ENCODE peak calls at places on chromosome 22, in ten cellular contexts. L is A549, H is psoas muscle, W is spleen, F is progenitor cell of endocrine pancreas, I is BE2C, A is PC-9, P is heart right ventricle, N is lower leg skin, J is astrocyte of the spinal cord. O is an unnamed sample.

GRCh38 chr22:31840581-31840980 is 86.8 kb downstream of the DEPDC5 start:
- DNase-seq in L (no peak), H (no peak), W (no peak), F (no peak), I (no peak), A (no peak), P (no peak), N (no peak), J (no peak), O (no peak)

GRCh38 chr22:36239150-36239400 is 252 bp downstream of the APOL2 start:
- DNase-seq in L (no peak), H (no peak), W (no peak), F (no peak), I (no peak), A (no peak), P (no peak), N (no peak), J (no peak), O (no peak)

GRCh38 chr22:29994941-29995340 is 85.3 kb upstream of the HORMAD2 start:
- DNase-seq in L (peak; percentile 37), H (no peak), W (no peak), F (no peak), I (no peak), A (no peak), P (no peak), N (no peak), J (peak; percentile 27), O (no peak)

GRCh38 chr22:29124777-29125506 is 52.1 kb downstream of the KREMEN1 start:
- DNase-seq in L (no peak), H (no peak), W (no peak), F (no peak), I (no peak), A (no peak), P (no peak), N (peak; percentile 49), J (no peak), O (no peak)

GRCh38 chr22:27629908-27630733 is 171.4 kb downstream of the MN1 start:
- DNase-seq in L (no peak), H (no peak), W (no peak), F (no peak), I (no peak), A (no peak), P (no peak), N (no peak), J (no peak), O (no peak)

GRCh38 chr22:46134111-46134705 is 16.1 kb upstream of the PPARA start:
- DNase-seq in L (no peak), H (no peak), W (no peak), F (no peak), I (no peak), A (no peak), P (no peak), N (no peak), J (no peak), O (no peak)

GRCh38 chr22:40911772-40912171 is 39.4 kb upstream of the RBX1 start:
- DNase-seq in L (no peak), H (no peak), W (no peak), F (no peak), I (no peak), A (no peak), P (no peak), N (no peak), J (no peak), O (no peak)

GRCh38 chr22:31344369-31345330 is 1.5 kb downstream of the PATZ1 start:
- DNase-seq in L (no peak), H (peak; percentile 68), W (peak; percentile 88), F (no peak), I (peak; percentile 37), A (no peak), P (peak; percentile 31), N (peak; percentile 93), J (peak; percentile 61), O (no peak)

GRCh38 chr22:29351891-29352290 is 36.4 kb upstream of the RASL10A start:
- DNase-seq in L (no peak), H (peak; percentile 40), W (peak; percentile 51), F (no peak), I (peak; percentile 85), A (no peak), P (no peak), N (no peak), J (no peak), O (no peak)

DNA sequence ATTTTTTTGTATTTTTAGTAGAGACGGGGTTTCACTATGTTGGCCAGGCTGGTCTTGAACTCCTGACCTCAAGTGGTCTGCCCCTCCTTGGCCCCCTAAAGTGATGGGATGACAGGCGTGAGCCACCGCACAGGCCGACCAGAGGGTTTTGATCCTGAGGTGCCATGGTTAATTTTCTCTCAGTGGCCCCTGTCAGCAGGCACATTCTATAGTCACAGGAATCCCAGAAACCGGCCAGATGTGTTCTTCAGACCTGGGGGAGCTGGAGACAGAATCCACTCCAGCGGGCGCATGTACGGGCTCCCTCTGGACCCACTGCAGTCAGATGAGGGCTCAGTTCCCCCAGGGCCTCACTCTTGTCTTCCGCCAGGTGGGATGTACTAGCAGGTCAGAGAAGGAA is 17.0 kb downstream of the IGLL1 start:
- DNase-seq in L (no peak), H (peak; percentile 2), W (peak; percentile 31), F (no peak), I (no peak), A (no peak), P (no peak), N (peak; percentile 70), J (no peak), O (no peak)
- TF ChIP-seq CTCF in L (no peak), H (no peak), W (no peak), F (no peak), I (no peak), A (no peak), P (no peak), N (no peak), J (no peak), O (no peak)

GRCh38 chr22:25402501-25403283 is 161.8 kb upstream of the GRK3 start:
- DNase-seq in L (no peak), H (no peak), W (no peak), F (no peak), I (no peak), A (no peak), P (no peak), N (no peak), J (no peak), O (peak; percentile 50)

GRCh38 chr22:25404556-25404922 is 159.9 kb upstream of the GRK3 start:
- DNase-seq in L (no peak), H (no peak), W (peak; percentile 84), F (no peak), I (peak; percentile 41), A (no peak), P (peak; percentile 48), N (no peak), J (no peak), O (no peak)

GRCh38 chr22:25403284-25403606 is 161.2 kb upstream of the GRK3 start:
- DNase-seq in L (no peak), H (no peak), W (no peak), F (no peak), I (no peak), A (no peak), P (no peak), N (no peak), J (no peak), O (no peak)

GRCh38 chr22:25404923-25405853 is 159.3 kb upstream of the GRK3 start:
- DNase-seq in L (peak; percentile 42), H (peak; percentile 87), W (peak; percentile 95), F (peak; percentile 48), I (peak; percentile 77), A (peak; percentile 54), P (peak; percentile 89), N (peak; percentile 94), J (peak; percentile 32), O (peak; percentile 57)

DNA sequence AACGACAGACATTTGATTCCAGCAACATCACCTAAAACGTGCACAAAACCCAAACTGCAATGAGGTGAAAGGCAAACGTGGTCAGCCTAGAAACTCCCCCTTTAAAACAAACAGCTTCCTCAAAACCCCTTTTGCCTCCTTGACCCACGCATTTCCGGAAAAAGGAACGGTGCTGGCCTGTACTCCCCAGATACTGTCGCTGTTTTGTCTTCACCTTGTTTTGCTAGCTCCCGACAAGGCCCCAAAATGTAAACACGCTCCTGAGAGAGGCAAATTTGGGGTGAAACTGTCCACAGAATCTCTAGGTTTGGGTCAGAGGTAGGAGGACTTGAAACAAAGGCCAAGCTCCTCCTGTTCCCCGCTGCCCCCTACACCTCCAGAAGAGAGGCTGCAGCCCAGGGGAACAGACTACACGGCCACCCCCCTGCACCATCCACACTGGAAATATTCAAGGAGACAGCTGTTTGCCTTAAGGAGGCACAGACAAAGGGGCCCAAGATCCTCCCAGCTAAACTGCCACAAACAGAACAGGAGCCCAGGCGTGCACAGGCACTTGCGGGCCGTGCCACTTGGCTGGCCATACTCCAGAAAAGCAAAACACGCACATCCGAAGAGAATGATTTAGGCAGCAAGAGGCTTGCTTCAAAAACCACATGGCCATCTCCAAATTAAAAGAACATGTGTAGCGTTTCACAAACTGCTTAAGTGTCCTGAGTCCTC is 160.6 kb upstream of the GRK3 start:
- DNase-seq in L (peak; percentile 29), H (no peak), W (no peak), F (no peak), I (peak; percentile 39), A (no peak), P (no peak), N (no peak), J (peak; percentile 25), O (peak; percentile 31)
- TF ChIP-seq CTCF in L (no peak), H (no peak), W (no peak), F (no peak), I (no peak), A (no peak), P (no peak), N (no peak), J (peak; percentile 23), O (no peak)

DNA sequence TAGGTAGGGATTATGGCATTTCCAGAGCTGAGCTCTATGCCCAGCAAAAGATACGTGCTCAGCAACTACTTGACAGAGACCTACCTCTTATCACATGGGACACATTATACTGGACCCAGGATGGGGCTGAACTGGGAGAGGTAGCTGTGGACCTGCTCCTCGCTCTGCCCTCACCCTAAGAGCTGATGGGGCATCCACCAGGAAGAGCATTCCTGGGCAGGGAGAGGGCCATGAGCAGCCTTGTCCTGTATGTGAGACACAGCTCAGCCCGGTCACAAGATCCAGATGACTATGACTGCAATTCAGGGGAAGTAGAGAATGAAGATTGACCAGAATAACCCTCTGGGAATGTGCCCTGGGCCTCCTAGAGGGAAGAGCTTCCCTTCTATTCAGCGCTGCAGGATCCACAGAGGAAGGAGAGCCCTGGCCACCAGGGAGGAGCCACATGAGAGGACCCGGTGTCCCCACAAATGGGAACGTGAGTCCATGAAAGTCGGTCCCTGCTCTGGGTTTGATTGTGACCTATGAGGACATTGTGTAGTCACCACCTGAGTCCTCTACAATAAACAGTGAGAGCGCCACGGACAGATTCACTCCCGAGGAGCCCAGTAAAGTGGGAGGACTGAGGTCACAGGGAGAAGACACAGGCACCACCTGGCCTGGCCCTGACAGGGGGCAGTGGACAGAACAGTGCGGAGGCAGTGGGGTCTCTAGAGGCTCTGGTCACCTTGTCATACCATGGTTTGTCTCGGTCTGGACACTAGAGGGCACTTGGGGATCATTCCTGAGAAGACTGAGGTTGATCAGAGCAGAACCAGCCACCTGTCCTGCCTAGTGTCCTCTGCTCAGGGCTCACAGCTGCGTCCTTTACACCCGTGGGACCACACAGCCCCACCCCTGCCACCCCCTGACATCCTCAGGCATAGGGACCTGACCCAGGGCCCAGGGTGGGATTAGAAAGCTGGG is 99.5 kb downstream of the ZNF280B start:
- DNase-seq in L (peak; percentile 33), H (no peak), W (no peak), F (no peak), I (peak; percentile 38), A (no peak), P (no peak), N (peak; percentile 76), J (no peak), O (peak; percentile 39)
- TF ChIP-seq CTCF in L (peak; percentile 38), H (no peak), W (peak; percentile 29), F (peak; percentile 67), I (peak; percentile 73), A (peak; percentile 35), P (peak; percentile 17), N (no peak), J (peak; percentile 59), O (peak; percentile 39)

GRCh38 chr22:50276143-50276542 is 6.0 kb upstream of the MAPK11 start:
- DNase-seq in L (peak; percentile 76), H (no peak), W (peak; percentile 87), F (no peak), I (peak; percentile 64), A (no peak), P (peak; percentile 75), N (no peak), J (peak; percentile 49), O (no peak)
- TF ChIP-seq CTCF in L (peak; percentile 60), H (peak; percentile 48), W (peak; percentile 73), F (peak; percentile 39), I (peak; percentile 48), A (peak; percentile 72), P (peak; percentile 43), N (no peak), J (peak; percentile 47), O (peak; percentile 64)